ENCODE peak calls at places on chromosome 2, in ten cellular contexts. T is NCI-H774; M is astrocyte of the cerebellum; A is activated CD4-positive, alpha-beta T cell treated with anti-CD3 and anti-CD28 coated beads for 24 hours; G is cardiac muscle cell; F is psoas muscle; N is glomerular endothelial cell; Q is stimulated activated CD4-positive, alpha-beta T cell treated with anti-CD3 and anti-CD28 coated beads, Interleukin-2, amount 100 ng/mL, for 48 hours; H is T47D; J is M059J. K is an unnamed sample.

GRCh38 chr2:56191617-56192016 is 7.8 kb downstream of the CCDC85A start:
- DNase-seq in T (peak; percentile 29), M (peak; percentile 33), A (no peak), G (peak; percentile 45), F (no peak), N (no peak), Q (no peak), H (peak; percentile 76), J (peak; percentile 70), K (peak; percentile 20)

GRCh38 chr2:27804146-27804545 is 32.6 kb downstream of the MRPL33 start:
- DNase-seq in T (no peak), M (no peak), A (no peak), G (peak; percentile 52), F (no peak), N (no peak), Q (no peak), H (no peak), J (peak; percentile 50), K (no peak)

GRCh38 chr2:46162329-46162870 is 134.8 kb upstream of the EPAS1 start:
- DNase-seq in T (no peak), M (no peak), A (no peak), G (peak; percentile 62), F (no peak), N (no peak), Q (no peak), H (no peak), J (no peak), K (no peak)

GRCh38 chr2:103792039-103792438 is 1030.2 kb downstream of the TMEM182 start:
- DNase-seq in T (no peak), M (no peak), A (no peak), G (no peak), F (no peak), N (no peak), Q (no peak), H (no peak), J (no peak), K (no peak)

GRCh38 chr2:170514140-170514539 is 201.0 kb upstream of the SP5 start:
- DNase-seq in T (no peak), M (no peak), A (no peak), G (no peak), F (no peak), N (no peak), Q (no peak), H (no peak), J (no peak), K (no peak)

GRCh38 chr2:118232391-118233255 is 144.4 kb downstream of the INSIG2 start:
- DNase-seq in T (no peak), M (no peak), A (no peak), G (no peak), F (no peak), N (no peak), Q (no peak), H (no peak), J (no peak), K (no peak)

GRCh38 chr2:219665926-219666325 is 38.5 kb downstream of the SLC4A3 start:
- DNase-seq in T (no peak), M (no peak), A (no peak), G (no peak), F (no peak), N (no peak), Q (no peak), H (no peak), J (no peak), K (no peak)

GRCh38 chr2:149330127-149331022 is at the start of gene LYPD6:
- DNase-seq in T (peak; percentile 89), M (no peak), A (no peak), G (peak; percentile 78), F (peak; percentile 80), N (no peak), Q (no peak), H (peak; percentile 87), J (peak; percentile 80), K (peak; percentile 84)

GRCh38 chr2:66849128-66849527 is 414.2 kb downstream of the MEIS1 start:
- DNase-seq in T (no peak), M (no peak), A (no peak), G (no peak), F (peak; percentile 39), N (no peak), Q (no peak), H (no peak), J (no peak), K (no peak)

GRCh38 chr2:219538488-219539294 is 4.9 kb downstream of the CHPF start:
- DNase-seq in T (no peak), M (peak; percentile 42), A (no peak), G (no peak), F (no peak), N (no peak), Q (no peak), H (no peak), J (no peak), K (no peak)

GRCh38 chr2:20675701-20676352 is 8.9 kb downstream of the GDF7 start:
- DNase-seq in T (no peak), M (no peak), A (no peak), G (no peak), F (no peak), N (no peak), Q (no peak), H (peak; percentile 54), J (no peak), K (no peak)

GRCh38 chr2:158969717-158970521 is 1.5 kb downstream of the TANC1 start:
- DNase-seq in T (no peak), M (no peak), A (no peak), G (peak; percentile 42), F (peak; percentile 53), N (no peak), Q (no peak), H (peak; percentile 42), J (peak; percentile 61), K (peak; percentile 41)

GRCh38 chr2:208915401-208915800 is 508.4 kb upstream of the MAP2 start:
- DNase-seq in T (no peak), M (no peak), A (no peak), G (no peak), F (no peak), N (no peak), Q (no peak), H (no peak), J (no peak), K (no peak)

GRCh38 chr2:238095143-238095542 is 5.0 kb upstream of the ESPNL start:
- DNase-seq in T (no peak), M (no peak), A (no peak), G (no peak), F (peak; percentile 17), N (no peak), Q (no peak), H (no peak), J (no peak), K (no peak)

GRCh38 chr2:2673406-2673805 is 342.3 kb upstream of the MYT1L start:
- DNase-seq in T (no peak), M (no peak), A (no peak), G (no peak), F (no peak), N (no peak), Q (no peak), H (no peak), J (no peak), K (no peak)

GRCh38 chr2:97693476-97693875 is 19.9 kb upstream of the ZAP70 start:
- DNase-seq in T (no peak), M (no peak), A (no peak), G (peak; percentile 27), F (no peak), N (no peak), Q (no peak), H (no peak), J (peak; percentile 50), K (no peak)

GRCh38 chr2:144455979-144456378 is 63.9 kb downstream of the ZEB2 start:
- DNase-seq in T (no peak), M (no peak), A (no peak), G (no peak), F (no peak), N (no peak), Q (no peak), H (no peak), J (no peak), K (no peak)

GRCh38 chr2:127577208-127577475 is 41.7 kb downstream of the MYO7B start:
- DNase-seq in T (no peak), M (no peak), A (no peak), G (no peak), F (peak; percentile 19), N (no peak), Q (no peak), H (no peak), J (no peak), K (no peak)

GRCh38 chr2:219197388-219197787 is 9.2 kb upstream of the ZFAND2B start:
- DNase-seq in T (no peak), M (no peak), A (no peak), G (no peak), F (no peak), N (no peak), Q (no peak), H (no peak), J (no peak), K (no peak)

GRCh38 chr2:65063426-65063825 is 7.2 kb downstream of the CEP68 start:
- DNase-seq in T (no peak), M (no peak), A (no peak), G (peak; percentile 66), F (no peak), N (no peak), Q (no peak), H (no peak), J (no peak), K (no peak)

GRCh38 chr2:195458936-195459335 is 198.1 kb upstream of the SLC39A10 start:
- DNase-seq in T (no peak), M (no peak), A (no peak), G (no peak), F (no peak), N (no peak), Q (no peak), H (no peak), J (peak; percentile 3), K (no peak)